ENCODE peak calls at places on chromosome 17, in four cellular contexts. M is SK-N-SH, P is K562, F is GM12878. H is an unnamed sample.

GRCh38 chr17:28398280-28398981 is 7.6 kb downstream of the SLC46A1 start:
- DNase-seq in M (no peak), P (peak; percentile 20), F (no peak), H (peak; percentile 8)

GRCh38 chr17:13646969-13647368 is 45.2 kb upstream of the HS3ST3A1 start:
- DNase-seq in M (no peak), P (no peak), F (no peak), H (no peak)

GRCh38 chr17:80962356-80963329 is 29.0 kb upstream of the CHMP6 start:
- DNase-seq in M (no peak), P (no peak), F (no peak), H (no peak)

GRCh38 chr17:44400226-44400847 is 10.9 kb upstream of the ITGA2B start:
- DNase-seq in M (no peak), P (peak; percentile 45), F (no peak), H (peak; percentile 34)

GRCh38 chr17:29590261-29590978 is 972 bp upstream of the GIT1 start:
- DNase-seq in M (no peak), P (peak; percentile 21), F (no peak), H (no peak)

GRCh38 chr17:22090263-22090935 is 398.1 kb downstream of the KCNJ18 start:
- DNase-seq in M (no peak), P (peak; percentile 93), F (no peak), H (no peak)

GRCh38 chr17:19317359-19318095 is 45.0 kb downstream of the B9D1 start:
- DNase-seq in M (no peak), P (peak; percentile 76), F (no peak), H (peak; percentile 89)

GRCh38 chr17:47698749-47699535 is 5.0 kb downstream of the TBKBP1 start:
- DNase-seq in M (peak; percentile 98), P (peak; percentile 75), F (no peak), H (no peak)

GRCh38 chr17:9837551-9838471 is 12.1 kb downstream of the GLP2R start:
- DNase-seq in M (no peak), P (no peak), F (no peak), H (no peak)

GRCh38 chr17:69269174-69269998 is 40.8 kb upstream of the ABCA10 start:
- DNase-seq in M (no peak), P (no peak), F (no peak), H (peak; percentile 34)

GRCh38 chr17:29949708-29950107 is 8.3 kb downstream of the EFCAB5 start:
- DNase-seq in M (peak; percentile 17), P (no peak), F (no peak), H (no peak)

GRCh38 chr17:27540300-27541105 is 84.3 kb downstream of the KSR1 start:
- DNase-seq in M (no peak), P (no peak), F (no peak), H (peak; percentile 66)

GRCh38 chr17:80761421-80761871 is 216.8 kb downstream of the RPTOR start:
- DNase-seq in M (no peak), P (no peak), F (no peak), H (no peak)

GRCh38 chr17:49217651-49218413 is 7.3 kb downstream of the ABI3 start:
- DNase-seq in M (peak; percentile 33), P (no peak), F (peak; percentile 93), H (no peak)

GRCh38 chr17:44269795-44270320 is 1.9 kb upstream of the SLC4A1 start:
- DNase-seq in M (peak; percentile 59), P (no peak), F (no peak), H (no peak)

GRCh38 chr17:6427284-6427781 is 7.6 kb downstream of the AIPL1 start:
- DNase-seq in M (no peak), P (no peak), F (peak; percentile 23), H (no peak)

GRCh38 chr17:7439462-7440112 is at the start of gene FGF11:
- DNase-seq in M (peak; percentile 60), P (no peak), F (no peak), H (no peak)

GRCh38 chr17:33322063-33322462 is 29.0 kb upstream of the ASIC2 start:
- DNase-seq in M (no peak), P (no peak), F (no peak), H (no peak)

GRCh38 chr17:1860978-1861377 is 31.2 kb downstream of the RPA1 start:
- DNase-seq in M (no peak), P (no peak), F (no peak), H (no peak)

GRCh38 chr17:31499771-31500554 is 108.5 kb downstream of the RAB11FIP4 start:
- DNase-seq in M (peak; percentile 81), P (peak; percentile 44), F (no peak), H (peak; percentile 91)

GRCh38 chr17:50919321-50920040 is 53.3 kb upstream of the TOB1 start:
- DNase-seq in M (peak; percentile 99), P (peak; percentile 28), F (no peak), H (peak; percentile 86)

GRCh38 chr17:38894276-38894675 is 24.4 kb downstream of the LASP1 start:
- DNase-seq in M (no peak), P (peak; percentile 72), F (no peak), H (no peak)

GRCh38 chr17:19727466-19728113 is 11.2 kb upstream of the SLC47A2 start:
- DNase-seq in M (no peak), P (no peak), F (no peak), H (no peak)

GRCh38 chr17:8289103-8289397 is 580 bp downstream of the RANGRF start:
- DNase-seq in M (no peak), P (no peak), F (no peak), H (no peak)

GRCh38 chr17:2563061-2563460 is 30.4 kb upstream of the PAFAH1B1 start:
- DNase-seq in M (no peak), P (no peak), F (no peak), H (no peak)

GRCh38 chr17:76461765-76462555 is 5.4 kb upstream of the AANAT start:
- DNase-seq in M (no peak), P (no peak), F (no peak), H (no peak)

GRCh38 chr17:76268015-76268749 is 3.0 kb downstream of the UBALD2 start:
- DNase-seq in M (peak; percentile 39), P (peak; percentile 93), F (peak; percentile 76), H (no peak)

GRCh38 chr17:30427611-30428010 is 48.9 kb downstream of the CPD start:
- DNase-seq in M (no peak), P (no peak), F (no peak), H (no peak)

DNA sequence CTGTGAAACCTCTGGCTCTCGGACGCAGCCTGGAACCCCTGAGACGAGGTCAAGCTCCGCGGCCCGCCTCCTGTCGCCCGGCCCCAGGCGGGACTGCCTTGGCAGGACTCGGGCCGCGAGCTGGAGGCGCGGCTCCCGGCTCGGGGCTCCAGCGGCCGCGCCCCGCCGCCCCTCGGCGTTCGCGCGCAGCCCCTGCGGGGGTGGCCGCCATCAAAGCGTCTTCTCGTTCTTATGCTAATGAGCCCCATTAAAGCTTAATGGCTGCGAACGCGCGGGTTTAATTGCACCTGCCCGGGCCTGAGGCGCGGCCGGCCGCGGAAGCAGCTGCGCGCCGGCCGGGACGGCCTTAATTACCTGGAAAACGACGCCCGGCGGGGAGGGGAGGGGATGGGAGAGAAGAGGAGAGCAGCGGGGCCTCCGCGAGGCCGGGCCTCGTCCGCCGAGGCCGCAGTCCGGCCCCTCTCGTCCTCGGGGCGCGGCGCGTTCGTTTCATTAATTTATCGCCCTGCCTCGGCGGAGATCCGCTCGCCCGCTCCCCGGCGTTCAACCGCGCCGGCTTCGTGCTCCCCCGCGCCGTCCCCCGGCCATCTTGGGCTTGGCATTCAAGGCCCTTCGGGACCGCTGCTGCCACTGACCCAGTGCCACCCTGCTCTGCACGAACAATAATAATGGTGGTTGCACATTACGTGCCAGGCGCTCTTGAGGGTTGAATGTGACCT is 19.2 kb downstream of the RAI1 start:
- DNase-seq in M (no peak), P (no peak), F (no peak), H (no peak)
- TF ChIP-seq NFIC in M (no peak), P (no peak), F (no peak), H (no peak)

GRCh38 chr17:82528484-82529265 is 9.1 kb downstream of the FOXK2 start:
- DNase-seq in M (peak; percentile 88), P (no peak), F (no peak), H (no peak)
- TF ChIP-seq NFIC in M (no peak), P (no peak), F (no peak), H (no peak)

GRCh38 chr17:58262149-58262548 is 18.6 kb downstream of the MPO start:
- DNase-seq in M (no peak), P (no peak), F (no peak), H (no peak)

GRCh38 chr17:58265266-58265665 is 15.5 kb downstream of the MPO start:
- DNase-seq in M (no peak), P (no peak), F (no peak), H (no peak)

GRCh38 chr17:58263773-58264172 is 17.0 kb downstream of the MPO start:
- DNase-seq in M (no peak), P (no peak), F (no peak), H (no peak)

GRCh38 chr17:58265902-58266875 is 14.5 kb downstream of the MPO start:
- DNase-seq in M (no peak), P (no peak), F (no peak), H (no peak)

DNA sequence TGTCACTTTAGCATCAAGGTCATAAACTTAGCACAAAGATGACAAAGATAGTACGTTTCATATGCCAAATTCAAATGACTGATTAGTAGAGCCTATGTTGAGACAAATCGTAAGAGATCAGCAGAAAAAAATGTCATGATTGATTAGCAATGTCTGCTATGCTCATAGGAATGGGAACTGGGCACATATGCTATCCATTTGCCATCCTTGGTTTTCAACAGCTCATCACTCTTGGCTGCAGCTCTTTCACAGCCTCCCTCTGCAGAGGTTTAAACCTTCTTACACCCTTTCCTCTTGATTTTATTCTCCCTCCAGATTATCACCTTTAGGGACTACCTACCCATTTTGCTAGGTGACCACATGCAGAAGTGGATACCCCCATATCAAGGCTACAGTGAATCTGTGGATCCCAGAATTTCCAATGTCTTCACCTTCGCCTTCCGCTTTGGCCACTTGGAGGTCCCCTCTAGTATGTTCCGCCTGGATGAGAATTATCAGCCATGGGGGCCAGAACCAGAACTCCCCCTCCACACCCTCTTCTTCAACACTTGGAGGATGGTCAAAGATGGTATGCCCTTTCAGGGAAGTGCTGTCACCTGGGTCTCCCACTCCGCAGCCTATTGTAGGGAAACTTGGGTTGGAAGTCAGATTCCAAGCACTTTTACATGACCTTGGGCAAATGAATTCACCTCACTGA is 16.2 kb downstream of the MPO start:
- DNase-seq in M (no peak), P (no peak), F (no peak), H (no peak)
- TF ChIP-seq NFIC in M (no peak), P (no peak), F (no peak), H (no peak)

DNA sequence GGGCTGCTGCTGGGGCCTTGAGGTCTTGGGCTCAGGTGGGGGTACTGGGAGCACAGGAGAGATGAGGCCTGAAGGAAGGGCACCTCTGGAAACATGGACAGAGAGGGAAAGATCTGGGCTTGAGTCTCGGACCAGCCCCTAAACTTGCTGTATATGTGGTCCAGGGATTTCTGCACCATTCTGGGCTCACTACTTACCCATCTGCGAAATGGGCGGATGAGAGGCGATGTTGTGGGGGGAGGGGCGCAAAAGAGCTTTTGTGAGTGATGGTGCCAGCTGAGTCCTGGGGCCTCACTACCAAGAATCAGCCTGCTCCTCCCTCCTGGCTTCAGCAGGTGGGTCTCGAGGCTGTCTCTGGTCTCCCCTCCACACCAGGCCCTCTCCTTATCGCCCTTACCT is 285 bp downstream of the C17orf99 start:
- DNase-seq in M (no peak), P (no peak), F (no peak), H (no peak)
- TF ChIP-seq NFIC in M (no peak), P (no peak), F (no peak), H (no peak)

GRCh38 chr17:65749479-65749878 is 188.0 kb upstream of the AXIN2 start:
- DNase-seq in M (no peak), P (no peak), F (no peak), H (peak; percentile 65)
- TF ChIP-seq NFIC in M (peak; percentile 75), P (no peak), F (no peak), H (no peak)